ENCODE peak calls at places on chromosome 18, in seven cellular contexts. B is activated CD4-positive, CD25-positive, alpha-beta regulatory T cell treated with anti-CD3 and anti-CD28 coated beads, Interleukin-2, amount 50 U/mL, for 72 hours; L is epithelial cell of esophagus; J is GM13977; R is SW480; U is brain microvascular endothelial cell; F is HFFc6. E is an unnamed sample.

GRCh38 chr18:36350839-36351474 is 53.4 kb downstream of the FHOD3 start:
- DNase-seq in U (no peak), J (no peak), R (no peak), F (no peak), L (no peak), B (no peak), E (no peak)

GRCh38 chr18:64678048-64678447 is 529.2 kb upstream of the LINC00305 start:
- DNase-seq in L (no peak), U (no peak), J (no peak), F (no peak), B (no peak), R (no peak), E (no peak)

GRCh38 chr18:853471-853870 is 41.4 kb upstream of the YES1 start:
- DNase-seq in J (no peak), U (no peak), R (no peak), F (no peak), B (no peak), L (no peak), E (no peak)

GRCh38 chr18:424071-424868 is 76.2 kb downstream of the COLEC12 start:
- DNase-seq in R (no peak), B (no peak), U (peak), L (no peak), F (no peak), J (no peak), E (no peak)

GRCh38 chr18:24064701-24065100 is 50.1 kb downstream of the TTC39C start:
- DNase-seq in J (no peak), U (no peak), L (peak), B (no peak), F (no peak), R (no peak), E (no peak)

GRCh38 chr18:61929881-61930640 is 37.3 kb upstream of the RNF152 start:
- DNase-seq in J (no peak), B (no peak), L (peak), F (no peak), U (no peak), R (no peak), E (no peak)

GRCh38 chr18:76524900-76525698 is 30.1 kb upstream of the ZNF516 start:
- DNase-seq in F (peak), L (no peak), J (no peak), R (peak), U (peak), B (no peak), E (no peak)

GRCh38 chr18:5556317-5556974 is 12.6 kb upstream of the EPB41L3 start:
- DNase-seq in R (no peak), B (no peak), L (no peak), U (no peak), F (no peak), J (no peak), E (no peak)

GRCh38 chr18:9103488-9103887 is 989 bp downstream of the NDUFV2 start:
- DNase-seq in R (peak), J (no peak), U (no peak), F (peak), B (no peak), L (no peak), E (no peak)

GRCh38 chr18:37276111-37276510 is 289.5 kb downstream of the CELF4 start:
- DNase-seq in J (no peak), L (no peak), U (no peak), R (no peak), B (no peak), F (no peak), E (no peak)

GRCh38 chr18:51802589-51802988 is 537.4 kb upstream of the DCC start:
- DNase-seq in U (no peak), B (no peak), R (no peak), L (no peak), J (no peak), F (no peak), E (no peak)

GRCh38 chr18:74064510-74064909 is 83.1 kb downstream of the FBXO15 start:
- DNase-seq in L (no peak), F (no peak), B (no peak), U (no peak), J (no peak), R (no peak), E (no peak)

GRCh38 chr18:7358989-7359726 is 128.3 kb downstream of the LRRC30 start:
- DNase-seq in U (no peak), R (no peak), B (no peak), L (no peak), F (no peak), J (no peak), E (no peak)

GRCh38 chr18:49723648-49724180 is 89.6 kb downstream of the ACAA2 start:
- DNase-seq in J (peak), U (peak), F (peak), B (no peak), L (peak), R (peak), E (no peak)

GRCh38 chr18:616380-616995 is 19.7 kb downstream of the CLUL1 start:
- DNase-seq in J (peak), U (no peak), L (peak), B (no peak), F (peak), R (peak), E (no peak)

GRCh38 chr18:23498877-23499570 is 4.3 kb upstream of the RMC1 start:
- DNase-seq in B (peak), R (peak), L (peak), J (peak), F (peak), U (peak), E (peak)

GRCh38 chr18:58870130-58870529 is 5.5 kb downstream of the ZNF532 start:
- DNase-seq in B (no peak), F (no peak), U (no peak), J (no peak), L (no peak), R (no peak), E (no peak)

GRCh38 chr18:37270046-37270665 is 295.4 kb downstream of the CELF4 start:
- DNase-seq in R (no peak), U (peak), L (peak), F (peak), B (no peak), J (no peak), E (no peak)

E was measured in activated effector memory CD4-positive, alpha-beta T cell treated with Interleukin-2 at 50 U/mL for 16 hours.